ENCODE peak calls at places on chromosomes 2 and 18, in eight cellular contexts. B, S, U, E, K, D, X and I are unnamed samples.

GRCh38 chr2:128798502-128799283 is 480.0 kb upstream of the HS6ST1 start:
- DNase-seq in U (no peak), S (no peak), D (no peak), B (no peak), K (no peak), X (no peak), E (no peak), I (no peak)

GRCh38 chr18:60978338-60978737 is 354.9 kb upstream of the CDH20 start:
- DNase-seq in B (no peak), U (peak; percentile 94), K (no peak), X (no peak), S (no peak), D (peak; percentile 28), E (no peak), I (no peak)

GRCh38 chr2:108268001-108268400 is 20.7 kb upstream of the SULT1C2 start:
- DNase-seq in E (no peak), D (peak; percentile 80), B (no peak), K (no peak), U (peak; percentile 87), S (peak; percentile 28), X (no peak), I (no peak)

GRCh38 chr2:3108710-3109702 is 268.6 kb downstream of the EIPR1 start:
- DNase-seq in X (no peak), S (no peak), U (no peak), E (no peak), D (no peak), B (peak; percentile 44), K (no peak), I (no peak)

GRCh38 chr2:101883860-101884259 is 107.9 kb upstream of the IL1R2 start:
- DNase-seq in K (peak; percentile 31), X (no peak), U (peak; percentile 39), E (no peak), D (peak; percentile 10), S (peak; percentile 31), B (no peak), I (no peak)

GRCh38 chr2:60553992-60554648 is 666 bp upstream of the BCL11A start:
- DNase-seq in X (peak; percentile 85), S (no peak), K (peak; percentile 60), B (no peak), E (no peak), D (no peak), U (peak; percentile 18), I (peak; percentile 56)

GRCh38 chr2:29241341-29241740 is 126.1 kb downstream of the CLIP4 start:
- DNase-seq in D (no peak), S (no peak), U (no peak), K (no peak), X (no peak), E (no peak), B (no peak), I (no peak)

GRCh38 chr2:30514134-30514860 is 67.3 kb downstream of the LCLAT1 start:
- DNase-seq in S (no peak), E (no peak), K (no peak), D (peak; percentile 69), X (no peak), B (no peak), U (peak; percentile 55), I (no peak)

GRCh38 chr2:91442246-91442905 is 2750.9 kb downstream of the RPIA start:
- DNase-seq in S (peak; percentile 3), U (no peak), E (no peak), K (no peak), X (peak; percentile 72), D (peak; percentile 17), B (no peak), I (no peak)

GRCh38 chr2:216644846-216645635 is 11.8 kb downstream of the IGFBP2 start:
- DNase-seq in E (no peak), K (no peak), B (no peak), U (no peak), S (no peak), X (no peak), D (no peak), I (peak; percentile 33)

GRCh38 chr18:63850010-63850409 is 37.5 kb upstream of the SERPINB2 start:
- DNase-seq in S (peak; percentile 5), K (no peak), D (no peak), U (no peak), B (no peak), E (no peak), X (no peak), I (peak; percentile 29)

GRCh38 chr2:118992740-118993391 is 50.9 kb downstream of the MARCO start:
- DNase-seq in X (no peak), B (peak; percentile 70), E (no peak), D (no peak), S (no peak), U (no peak), K (no peak), I (no peak)

GRCh38 chr18:49214058-49214457 is 246.4 kb downstream of the DYM start:
- DNase-seq in D (no peak), B (no peak), K (no peak), X (no peak), E (no peak), S (no peak), U (no peak), I (no peak)
- H3K9me3 ChIP-seq in D (no peaks in the 10 kb centered on the region), B (no peaks in the 10 kb centered on the region), K (no peaks in the 10 kb centered on the region), X (no peaks in the 10 kb centered on the region), E (no peaks in the 10 kb centered on the region), S (no peaks in the 10 kb centered on the region), U (no peaks in the 10 kb centered on the region), I (no peaks in the 10 kb centered on the region)

DNA sequence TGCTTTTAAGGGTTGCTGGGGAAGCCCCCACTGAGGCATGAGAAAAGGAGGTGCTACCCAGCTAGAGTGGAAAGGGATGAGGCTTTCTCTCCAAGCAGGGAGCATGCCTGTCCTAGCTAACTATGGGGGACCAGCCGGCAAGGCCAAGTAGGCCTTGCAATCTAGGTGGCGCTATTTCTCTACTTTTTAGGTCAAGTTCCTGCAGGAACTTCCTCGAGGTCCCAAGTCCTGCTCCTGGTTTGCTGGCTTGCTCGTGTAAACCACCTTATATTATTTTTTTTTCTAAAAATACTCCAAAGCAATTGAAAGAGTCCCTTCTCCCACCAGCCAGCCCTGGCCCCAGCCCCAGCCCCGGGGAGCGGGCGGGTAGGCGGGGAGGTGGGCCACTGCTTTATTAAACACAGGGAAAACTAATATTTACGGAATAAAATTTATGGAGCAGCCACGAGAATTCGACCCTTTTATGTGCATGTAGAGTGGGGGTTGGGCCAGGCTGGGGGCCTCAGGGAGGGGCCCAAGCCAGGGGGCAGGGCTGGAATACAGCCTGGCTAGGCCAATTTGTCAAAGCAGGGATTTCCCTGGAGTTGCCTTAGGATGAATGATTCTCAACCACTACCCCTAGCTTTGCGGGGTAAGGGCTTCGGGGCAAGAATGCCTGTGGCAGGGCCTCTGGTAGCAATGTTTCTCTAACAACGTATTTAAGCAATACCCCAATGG is 12.8 kb upstream of the IHH start:
- DNase-seq in U (peak; percentile 25), S (peak; percentile 26), K (peak; percentile 68), E (no peak), B (no peak), X (no peak), D (peak; percentile 19), I (peak; percentile 20)
- H3K9me3 ChIP-seq in U (peaks cover 3% of the 10 kb centered on the region), S (no peaks in the 10 kb centered on the region), K (no peaks in the 10 kb centered on the region), E (no peaks in the 10 kb centered on the region), B (no peaks in the 10 kb centered on the region), X (no peaks in the 10 kb centered on the region), D (no peaks in the 10 kb centered on the region), I (no peaks in the 10 kb centered on the region)

GRCh38 chr18:46702399-46702798 is 45.4 kb upstream of the LOXHD1 start:
- DNase-seq in X (no peak), E (no peak), S (no peak), K (no peak), B (no peak), U (no peak), D (no peak), I (no peak)
- H3K9me3 ChIP-seq in X (no peaks in the 10 kb centered on the region), E (no peaks in the 10 kb centered on the region), S (no peaks in the 10 kb centered on the region), K (no peaks in the 10 kb centered on the region), B (no peaks in the 10 kb centered on the region), U (no peaks in the 10 kb centered on the region), D (no peaks in the 10 kb centered on the region), I (no peaks in the 10 kb centered on the region)

GRCh38 chr18:24039666-24040065 is 25.1 kb downstream of the TTC39C start:
- DNase-seq in X (no peak), B (no peak), S (no peak), E (no peak), D (no peak), U (no peak), K (no peak), I (no peak)
- H3K9me3 ChIP-seq in X (no peaks in the 10 kb centered on the region), B (no peaks in the 10 kb centered on the region), S (no peaks in the 10 kb centered on the region), E (no peaks in the 10 kb centered on the region), D (no peaks in the 10 kb centered on the region), U (no peaks in the 10 kb centered on the region), K (no peaks in the 10 kb centered on the region), I (no peaks in the 10 kb centered on the region)